ENCODE peak calls at places on chromosomes 13 and 19, in eight cellular contexts. K is OCI-LY7, B is fibroblast of the aortic adventitia, X is upper lobe of left lung, R is AG09309, T is omental fat pad, L is A549, Y is mucosa of descending colon. U is an unnamed sample.

GRCh38 chr19:5536337-5536894 is 31.3 kb downstream of the TINCR start:
- DNase-seq in K (no peak), B (peak), X (peak), R (no peak), T (no peak), L (peak), Y (no peak), U (no peak)

GRCh38 chr13:110346661-110347067 is 39.6 kb downstream of the COL4A2 start:
- DNase-seq in K (no peak), B (no peak), X (no peak), R (no peak), T (no peak), L (no peak), Y (peak), U (no peak)

GRCh38 chr13:101565327-101565726 is 112.9 kb downstream of the ITGBL1 start:
- DNase-seq in K (no peak), B (no peak), X (no peak), R (no peak), T (no peak), L (no peak), Y (no peak), U (no peak)

GRCh38 chr19:4064073-4064550 is 2.6 kb downstream of the ZBTB7A start:
- DNase-seq in K (no peak), B (no peak), X (peak), R (no peak), T (no peak), L (no peak), Y (no peak), U (no peak)

GRCh38 chr13:21894703-21895699 is 224.1 kb downstream of the FGF9 start:
- DNase-seq in K (no peak), B (no peak), X (no peak), R (no peak), T (no peak), L (no peak), Y (no peak), U (no peak)

GRCh38 chr13:100916943-100917342 is 242.3 kb upstream of the TMTC4 start:
- DNase-seq in K (no peak), B (no peak), X (no peak), R (no peak), T (no peak), L (no peak), Y (no peak), U (no peak)

GRCh38 chr19:13396256-13397080 is 109.8 kb downstream of the CACNA1A start:
- DNase-seq in K (peak), B (peak), X (peak), R (peak), T (peak), L (peak), Y (no peak), U (peak)

GRCh38 chr19:13051581-13052165 is 51.0 kb downstream of the LYL1 start:
- DNase-seq in K (no peak), B (no peak), X (peak), R (no peak), T (no peak), L (no peak), Y (peak), U (no peak)

GRCh38 chr19:12194827-12195500 is 32.1 kb downstream of the ZNF136 start:
- DNase-seq in K (no peak), B (peak), X (peak), R (no peak), T (peak), L (no peak), Y (peak), U (no peak)

GRCh38 chr19:6711605-6712004 is 8.8 kb downstream of the C3 start:
- DNase-seq in K (no peak), B (no peak), X (no peak), R (no peak), T (no peak), L (no peak), Y (peak), U (no peak)

GRCh38 chr19:43618921-43619261 is 538 bp downstream of the ZNF428 start:
- DNase-seq in K (peak), B (peak), X (peak), R (no peak), T (no peak), L (peak), Y (no peak), U (no peak)

GRCh38 chr19:18473003-18473705 is 35.2 kb upstream of the ISYNA1 start:
- DNase-seq in K (no peak), B (no peak), X (no peak), R (no peak), T (no peak), L (no peak), Y (no peak), U (no peak)

GRCh38 chr19:30009013-30009412 is 67.0 kb downstream of the URI1 start:
- DNase-seq in K (no peak), B (no peak), X (no peak), R (no peak), T (no peak), L (no peak), Y (no peak), U (no peak)

GRCh38 chr19:40091205-40092129 is 724 bp upstream of the ZNF780A start:
- DNase-seq in K (peak), B (no peak), X (no peak), R (no peak), T (no peak), L (no peak), Y (no peak), U (no peak)

GRCh38 chr19:15468675-15469512 is 4.5 kb upstream of the RASAL3 start:
- DNase-seq in K (no peak), B (no peak), X (no peak), R (no peak), T (no peak), L (no peak), Y (no peak), U (no peak)

GRCh38 chr13:49220035-49220855 is at the start of gene MLNR:
- DNase-seq in K (no peak), B (no peak), X (peak), R (no peak), T (no peak), L (peak), Y (peak), U (no peak)

GRCh38 chr13:44431150-44431549 is 57.5 kb downstream of the SERP2 start:
- DNase-seq in K (no peak), B (no peak), X (no peak), R (no peak), T (no peak), L (no peak), Y (no peak), U (no peak)

GRCh38 chr19:35306473-35307246 is 14.7 kb downstream of the MAG start:
- DNase-seq in K (peak), B (no peak), X (no peak), R (no peak), T (no peak), L (peak), Y (no peak), U (no peak)

GRCh38 chr19:5113101-5113557 is 144.2 kb downstream of the KDM4B start:
- DNase-seq in K (no peak), B (peak), X (no peak), R (peak), T (no peak), L (no peak), Y (no peak), U (no peak)

GRCh38 chr19:42942187-42942789 is 5.3 kb upstream of the PSG7 start:
- DNase-seq in K (peak), B (peak), X (no peak), R (no peak), T (no peak), L (peak), Y (no peak), U (no peak)

GRCh38 chr13:44842158-44842557 is 147.1 kb downstream of the NUFIP1 start:
- DNase-seq in K (no peak), B (peak), X (no peak), R (no peak), T (no peak), L (no peak), Y (no peak), U (no peak)

GRCh38 chr13:36212789-36213188 is 1.6 kb downstream of the SOHLH2 start:
- DNase-seq in K (no peak), B (no peak), X (no peak), R (no peak), T (no peak), L (no peak), Y (no peak), U (no peak)

GRCh38 chr13:106145997-106146864 is 389.2 kb downstream of the EFNB2 start:
- DNase-seq in K (no peak), B (no peak), X (peak), R (no peak), T (no peak), L (no peak), Y (no peak), U (no peak)

DNA sequence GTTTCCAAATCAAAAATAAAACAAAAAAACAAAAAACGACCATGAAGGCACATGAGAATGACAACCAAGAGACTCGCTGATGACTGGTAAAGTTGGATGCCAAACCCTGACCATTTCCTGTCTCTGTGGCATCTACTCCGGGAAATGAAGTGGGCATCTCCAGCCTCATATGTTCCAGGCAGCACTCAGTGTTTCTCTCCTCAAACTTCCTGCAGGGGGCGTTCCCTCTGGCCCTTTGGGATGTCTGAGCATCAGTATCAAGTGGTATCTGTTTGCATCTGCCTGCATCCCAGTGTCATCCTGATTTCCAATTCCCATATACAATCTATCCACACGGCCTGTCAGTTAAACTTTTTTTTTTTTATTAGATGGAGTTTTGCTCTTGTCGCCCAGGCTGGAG is 9.8 kb upstream of the SIGLEC12 start:
- DNase-seq in K (peak), B (no peak), X (no peak), R (no peak), T (no peak), L (no peak), Y (no peak), U (no peak)
- TF ChIP-seq CTCF in K (peak), B (peak), X (no peak), R (peak), T (no peak), L (no peak), Y (no peak), U (peak)

DNA sequence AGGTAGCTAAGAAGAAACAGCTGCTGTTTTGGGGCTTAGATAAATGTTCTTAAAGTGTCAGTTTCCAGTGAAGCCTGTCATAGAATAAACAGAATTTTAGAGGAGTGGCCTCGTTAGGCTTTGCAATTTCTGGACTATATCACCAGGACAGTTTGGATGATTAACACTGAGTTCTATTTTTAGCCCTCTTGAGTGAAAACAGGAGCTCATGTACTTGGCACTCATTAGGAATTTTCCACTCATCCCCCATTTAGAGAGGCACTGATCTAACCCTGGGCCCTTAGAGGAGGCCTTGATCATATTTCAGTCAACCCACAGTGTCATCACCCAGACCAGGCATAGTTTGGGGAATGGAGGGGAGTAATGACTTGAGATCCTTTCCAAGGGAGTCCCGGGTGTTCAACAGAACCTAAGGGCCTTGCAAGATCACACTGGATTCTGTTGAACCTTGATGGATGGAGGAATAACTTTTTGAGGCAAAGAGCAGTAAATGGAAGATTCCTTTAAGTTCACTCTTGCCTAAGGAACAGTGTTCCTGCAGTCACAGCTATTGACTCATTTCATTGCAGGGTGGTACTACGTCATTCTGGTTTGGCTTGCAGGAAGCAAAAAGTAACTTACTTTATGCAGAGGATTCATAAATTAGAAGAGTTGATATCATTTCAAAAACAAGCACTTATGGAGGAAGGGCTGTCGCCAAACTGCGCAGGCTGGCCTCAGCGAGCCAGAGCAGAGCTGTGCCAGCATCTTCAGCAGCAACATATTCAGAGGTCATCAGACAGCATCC is 160.2 kb downstream of the SLC7A1 start:
- DNase-seq in K (no peak), B (peak), X (no peak), R (peak), T (no peak), L (no peak), Y (no peak), U (no peak)
- TF ChIP-seq CTCF in K (no peak), B (no peak), X (no peak), R (no peak), T (no peak), L (no peak), Y (no peak), U (no peak)

GRCh38 chr13:98142427-98143156 is at the start of gene FARP1:
- DNase-seq in K (no peak), B (peak), X (peak), R (no peak), T (no peak), L (peak), Y (peak), U (no peak)
- TF ChIP-seq CTCF in K (no peak), B (peak), X (peak), R (peak), T (peak), L (peak), Y (peak), U (no peak)

GRCh38 chr19:2790557-2791271 is 5.4 kb downstream of the THOP1 start:
- DNase-seq in K (no peak), B (no peak), X (no peak), R (no peak), T (no peak), L (no peak), Y (no peak), U (no peak)
- TF ChIP-seq CTCF in K (no peak), B (no peak), X (no peak), R (no peak), T (no peak), L (no peak), Y (no peak), U (no peak)

DNA sequence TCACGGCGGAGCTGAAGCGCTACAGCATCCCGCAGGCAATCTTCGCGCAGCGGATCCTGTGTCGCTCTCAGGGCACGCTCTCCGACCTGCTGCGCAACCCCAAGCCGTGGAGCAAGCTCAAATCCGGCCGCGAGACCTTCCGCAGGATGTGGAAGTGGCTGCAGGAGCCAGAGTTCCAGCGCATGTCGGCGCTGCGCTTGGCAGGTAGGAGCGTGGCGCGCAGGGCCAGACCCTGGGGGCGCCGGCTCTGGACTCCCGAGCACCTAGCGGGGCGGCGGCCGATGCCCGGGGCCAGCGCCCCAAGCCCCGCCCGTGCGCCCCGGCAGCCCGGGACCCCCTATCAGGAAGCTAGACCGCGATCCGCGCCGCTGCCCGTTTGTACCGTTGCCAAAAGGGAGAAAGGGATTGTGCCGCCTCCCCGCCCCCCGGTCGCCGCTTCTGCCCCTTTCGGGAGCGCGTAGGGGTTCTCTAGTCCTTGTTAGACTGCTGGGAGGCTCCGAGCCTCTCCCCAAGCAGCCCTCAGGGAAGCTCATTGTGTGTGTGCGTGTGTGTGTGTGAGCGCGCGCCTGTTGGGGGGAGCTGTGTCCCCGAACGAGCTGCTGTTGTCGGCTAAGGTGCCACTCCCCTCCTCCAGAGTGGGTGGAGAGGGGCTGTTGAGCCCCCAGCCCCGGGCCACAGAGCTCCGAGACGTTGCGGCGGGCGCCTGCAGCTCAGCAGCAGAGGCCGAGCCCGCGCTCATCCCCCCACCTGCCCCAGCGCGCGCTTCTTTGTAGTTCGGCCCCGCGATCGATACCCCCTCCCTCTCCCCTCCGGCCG is 1.6 kb downstream of the ONECUT3 start:
- DNase-seq in K (no peak), B (no peak), X (no peak), R (no peak), T (no peak), L (no peak), Y (no peak), U (no peak)
- TF ChIP-seq CTCF in K (no peak), B (no peak), X (no peak), R (no peak), T (no peak), L (no peak), Y (no peak), U (no peak)

GRCh38 chr13:41361501-41361900 is 50.4 kb downstream of the NAA16 start:
- DNase-seq in K (no peak), B (no peak), X (no peak), R (no peak), T (no peak), L (no peak), Y (no peak), U (no peak)
- TF ChIP-seq CTCF in K (no peak), B (no peak), X (no peak), R (no peak), T (no peak), L (no peak), Y (no peak), U (no peak)

GRCh38 chr19:45862564-45863334 is at the start of gene SYMPK:
- DNase-seq in K (peak), B (peak), X (peak), R (peak), T (peak), L (peak), Y (peak), U (peak)

GRCh38 chr19:45863335-45863839 is 440 bp upstream of the SYMPK start:
- DNase-seq in K (no peak), B (no peak), X (no peak), R (no peak), T (no peak), L (no peak), Y (no peak), U (no peak)

GRCh38 chr19:45864629-45865082 is 530 bp downstream of the FOXA3 start:
- DNase-seq in K (no peak), B (no peak), X (no peak), R (no peak), T (no peak), L (no peak), Y (no peak), U (no peak)

GRCh38 chr19:45865269-45865948 is 1.3 kb downstream of the FOXA3 start:
- DNase-seq in K (no peak), B (no peak), X (no peak), R (no peak), T (no peak), L (no peak), Y (peak), U (no peak)

DNA sequence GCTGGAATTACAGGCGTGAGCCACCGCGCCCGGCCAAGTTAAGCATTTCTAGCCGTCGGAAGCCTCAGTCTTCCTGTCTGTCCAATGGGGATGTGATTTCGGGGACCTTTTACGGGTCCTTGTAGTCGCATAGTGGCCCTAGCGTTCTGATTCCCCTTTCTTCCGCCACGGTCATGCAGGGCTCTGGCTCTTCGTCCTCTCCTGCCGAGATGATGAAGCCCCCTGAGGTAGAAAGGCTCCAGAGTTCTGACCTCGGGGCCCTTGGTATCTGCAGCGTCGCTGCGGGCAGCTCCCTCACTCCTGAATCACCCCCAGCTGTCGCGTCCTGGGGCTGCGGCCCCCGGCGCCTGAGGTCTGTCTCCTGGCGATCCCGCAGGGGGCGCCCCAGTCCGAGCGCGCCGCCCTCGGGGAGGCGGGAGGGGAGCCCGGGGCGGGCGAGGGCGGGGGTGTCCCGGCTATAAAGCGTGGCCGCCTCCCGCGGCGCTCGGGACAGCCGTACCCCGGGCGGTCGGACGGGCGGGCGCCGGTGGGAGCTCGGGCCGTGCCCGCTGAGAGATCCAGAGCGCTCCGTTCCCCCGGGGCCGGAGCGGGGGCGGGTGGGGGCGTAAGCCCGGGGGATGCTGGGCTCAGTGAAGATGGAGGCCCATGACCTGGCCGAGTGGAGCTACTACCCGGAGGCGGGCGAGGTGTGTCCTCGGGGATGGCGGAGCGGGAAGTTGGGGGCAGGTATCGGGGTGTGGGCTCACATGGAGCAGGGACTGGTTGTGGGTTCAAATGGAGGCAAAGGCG is at the start of gene FOXA3:
- DNase-seq in K (peak), B (no peak), X (peak), R (no peak), T (no peak), L (peak), Y (peak), U (no peak)
- TF ChIP-seq CTCF in K (peak), B (peak), X (peak), R (peak), T (peak), L (peak), Y (peak), U (peak)

GRCh38 chr19:38361633-38362075 is 12.7 kb upstream of the PSMD8 start:
- DNase-seq in K (peak), B (peak), X (peak), R (no peak), T (no peak), L (peak), Y (peak), U (peak)
- TF ChIP-seq CTCF in K (peak), B (peak), X (no peak), R (peak), T (no peak), L (no peak), Y (no peak), U (no peak)

U was measured in CD14-positive monocyte.